ENCODE peak calls at places on chromosomes 12 and 14, in four cellular contexts. R, L, Q and O are unnamed samples.

GRCh38 chr12:82124711-82125110 is 233.5 kb downstream of the CCDC59 start:
- DNase-seq in L (no peak), Q (no peak), R (no peak), O (no peak)

GRCh38 chr14:33768458-33768830 is 182.4 kb downstream of the EGLN3 start:
- DNase-seq in R (no peak), L (no peak), Q (no peak), O (no peak)

GRCh38 chr14:78448483-78449094 is 278.4 kb downstream of the NRXN3 start:
- DNase-seq in L (peak; percentile 53), R (peak; percentile 15), Q (peak; percentile 45), O (peak; percentile 40)

GRCh38 chr12:116276433-116277216 is 868 bp downstream of the MED13L start:
- DNase-seq in R (peak; percentile 71), Q (no peak), L (peak; percentile 71), O (peak; percentile 72)

GRCh38 chr12:58593557-58594304 is 326.6 kb downstream of the LRIG3 start:
- DNase-seq in Q (no peak), L (no peak), R (no peak), O (no peak)

GRCh38 chr12:86234309-86234708 is 21.9 kb downstream of the MGAT4C start:
- DNase-seq in Q (no peak), R (no peak), L (no peak), O (no peak)

GRCh38 chr12:52202361-52203078 is 10.7 kb upstream of the KRT80 start:
- DNase-seq in R (no peak), Q (no peak), L (no peak), O (no peak)

GRCh38 chr12:120106151-120106550 is 10.4 kb downstream of the RAB35 start:
- DNase-seq in Q (no peak), R (no peak), L (no peak), O (no peak)

GRCh38 chr12:27814411-27814810 is 34.4 kb upstream of the MANSC4 start:
- DNase-seq in Q (no peak), L (no peak), R (no peak), O (no peak)

GRCh38 chr14:77053046-77053841 is 24.7 kb upstream of the IRF2BPL start:
- DNase-seq in R (peak; percentile 70), Q (no peak), L (peak; percentile 78), O (no peak)

DNA sequence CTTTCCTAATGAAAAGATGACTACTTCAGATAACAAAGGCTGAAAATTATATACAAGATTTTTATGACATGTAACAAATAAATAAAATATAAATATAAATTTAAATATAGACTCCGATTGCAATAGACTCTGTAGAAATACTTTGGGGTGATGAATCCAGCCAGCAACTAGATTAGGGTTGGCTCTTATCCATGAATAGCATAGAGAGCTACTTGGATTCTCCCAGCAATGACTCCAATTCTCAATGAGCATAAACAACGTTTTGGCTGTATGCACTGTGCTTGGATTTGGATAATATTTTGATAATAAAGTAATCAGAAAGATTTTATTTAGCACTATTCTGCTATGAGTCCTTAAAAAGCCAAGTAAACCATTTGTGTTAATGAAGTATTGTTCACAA is 58.0 kb upstream of the LRFN5 start:
- DNase-seq in R (no peak), L (no peak), Q (no peak), O (no peak)
- TF ChIP-seq CHD4 in R (no peak), L (no peak), Q (no peak), O (no peak)

DNA sequence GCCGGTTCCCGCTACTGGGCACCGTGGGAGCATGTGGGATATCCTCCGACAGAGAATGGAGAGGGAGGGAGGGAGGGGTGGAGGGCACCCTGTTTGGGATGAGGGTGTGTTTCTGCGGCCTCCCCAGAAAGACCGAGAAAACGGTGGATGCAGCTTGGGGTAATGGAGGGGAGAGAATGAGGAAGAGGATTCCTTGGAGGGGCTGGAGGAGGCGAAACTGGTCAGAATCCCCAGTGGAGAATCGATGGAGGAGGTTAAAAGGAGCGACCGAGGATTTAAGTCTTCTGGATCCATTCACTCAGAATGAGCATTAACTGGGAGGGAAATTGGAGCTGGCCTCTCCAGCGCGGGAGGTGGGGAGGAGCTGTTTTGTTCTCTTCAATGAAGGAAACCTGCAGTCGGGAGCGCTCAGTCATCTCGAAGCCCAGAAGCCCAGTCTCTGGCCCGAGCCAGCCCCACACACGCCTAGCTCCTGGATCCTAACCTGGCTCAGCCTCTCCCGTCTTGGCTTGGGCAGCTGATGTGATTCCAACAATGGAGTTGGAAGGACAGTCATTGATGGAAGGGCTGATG is 583 bp downstream of the ARG2 start:
- DNase-seq in Q (no peak), R (no peak), L (peak; percentile 40), O (no peak)
- TF ChIP-seq CHD4 in Q (no peak), R (no peak), L (no peak), O (no peak)

GRCh38 chr12:8088574-8088973 is 6.5 kb downstream of the NECAP1 start:
- DNase-seq in Q (no peak), L (no peak), R (no peak), O (no peak)
- TF ChIP-seq CHD4 in Q (no peak), L (no peak), R (no peak), O (no peak)

GRCh38 chr12:32903763-32904162 is 7.2 kb upstream of the PKP2 start:
- DNase-seq in L (no peak), R (no peak), Q (no peak), O (no peak)

GRCh38 chr12:32902287-32902996 is 5.9 kb upstream of the PKP2 start:
- DNase-seq in Q (no peak), R (no peak), L (no peak), O (no peak)

GRCh38 chr12:32903318-32903717 is 6.7 kb upstream of the PKP2 start:
- DNase-seq in Q (no peak), L (no peak), R (no peak), O (no peak)

GRCh38 chr12:32897688-32898573 is 1.4 kb upstream of the PKP2 start:
- DNase-seq in L (no peak), R (no peak), Q (no peak), O (no peak)

DNA sequence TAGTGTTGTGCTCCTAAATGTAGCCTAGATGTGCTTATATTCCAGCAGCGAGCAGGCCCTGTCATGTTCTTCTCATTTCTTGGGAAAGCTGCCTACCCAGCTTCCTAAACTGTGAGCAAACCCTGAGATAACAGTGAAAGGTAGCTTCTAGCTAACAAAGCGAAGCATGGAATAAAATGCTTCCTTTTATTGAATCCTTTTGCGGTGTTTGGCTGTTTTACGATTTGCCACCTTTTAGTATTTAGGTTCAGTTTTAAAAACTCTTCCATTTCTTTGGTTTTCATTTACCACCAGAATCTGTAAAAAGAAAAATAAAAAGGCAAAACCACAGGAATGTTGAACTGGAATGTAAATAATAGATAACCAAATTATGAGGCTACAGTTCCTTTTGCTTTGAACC is 5.0 kb upstream of the PKP2 start:
- DNase-seq in L (no peak), Q (no peak), R (peak; percentile 53), O (no peak)
- TF ChIP-seq CHD4 in L (no peak), Q (no peak), R (no peak), O (no peak)

GRCh38 chr14:93945070-93945399 is 17.9 kb downstream of the FAM181A start:
- DNase-seq in R (no peak), L (no peak), Q (no peak), O (no peak)

GRCh38 chr14:93943930-93944329 is 16.8 kb downstream of the FAM181A start:
- DNase-seq in L (no peak), Q (no peak), R (no peak), O (no peak)

GRCh38 chr14:93944348-93945069 is 17.4 kb downstream of the FAM181A start:
- DNase-seq in Q (no peak), R (no peak), L (no peak), O (no peak)

GRCh38 chr14:93941293-93941910 is 14.3 kb downstream of the FAM181A start:
- DNase-seq in R (no peak), Q (no peak), L (no peak), O (no peak)

DNA sequence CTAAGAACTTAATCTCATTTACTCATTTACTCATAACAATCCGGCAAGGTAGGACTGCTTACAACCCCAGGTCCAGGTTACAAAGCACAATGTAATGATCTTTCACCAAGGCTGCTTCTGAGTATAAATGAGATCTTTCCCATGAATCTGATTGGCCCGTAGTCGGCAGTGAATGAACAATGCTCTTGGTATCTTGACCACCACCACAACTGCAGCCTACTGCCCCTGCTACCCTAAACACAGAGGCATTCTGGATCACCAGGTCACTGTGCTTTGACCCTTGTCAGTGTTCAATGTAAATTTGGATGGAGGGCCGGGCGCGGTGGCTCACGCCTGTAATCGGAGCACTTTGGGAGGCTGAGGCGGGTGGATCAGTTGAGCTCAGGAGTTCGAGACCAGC is 15.9 kb downstream of the FAM181A start:
- DNase-seq in R (no peak), L (no peak), Q (no peak), O (no peak)
- TF ChIP-seq CHD4 in R (no peak), L (no peak), Q (no peak), O (no peak)

GRCh38 chr14:50387543-50387942 is 9.1 kb downstream of the CDKL1 start:
- DNase-seq in R (no peak), Q (no peak), L (no peak), O (no peak)

GRCh38 chr14:50383618-50384225 is 13.0 kb downstream of the CDKL1 start:
- DNase-seq in L (no peak), Q (no peak), R (no peak), O (no peak)

GRCh38 chr14:50389668-50390441 is 6.8 kb downstream of the CDKL1 start:
- DNase-seq in L (no peak), Q (no peak), R (peak; percentile 59), O (peak; percentile 21)

GRCh38 chr14:50388256-50388931 is 8.3 kb downstream of the CDKL1 start:
- DNase-seq in L (peak; percentile 13), R (no peak), Q (no peak), O (no peak)
- TF ChIP-seq CHD4 in L (no peak), R (no peak), Q (no peak), O (no peak)

GRCh38 chr14:26180221-26180620 is 417.6 kb downstream of the NOVA1 start:
- DNase-seq in Q (no peak), L (no peak), R (no peak), O (no peak)
- TF ChIP-seq CHD4 in Q (no peak), L (no peak), R (no peak), O (no peak)

DNA sequence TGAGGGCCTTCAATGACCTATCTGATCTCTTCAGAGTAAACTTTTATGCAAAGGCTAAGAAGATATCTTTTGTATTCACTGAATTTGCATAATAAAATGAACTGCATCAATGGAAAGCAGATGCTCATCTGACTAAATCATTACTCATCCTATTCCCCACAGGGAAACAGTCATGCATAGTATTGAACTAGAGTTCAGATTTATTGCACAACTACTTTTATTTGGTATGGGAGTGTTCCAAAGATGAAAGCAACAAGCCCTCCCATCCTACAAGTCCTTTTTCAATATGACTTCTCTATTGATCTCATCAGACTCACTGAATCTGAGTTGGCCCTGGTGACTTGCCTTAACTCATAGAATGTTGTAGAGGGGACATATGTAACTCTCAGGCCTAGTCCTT is 159.8 kb downstream of the KITLG start:
- DNase-seq in Q (no peak), R (no peak), L (no peak), O (peak; percentile 3)
- TF ChIP-seq CHD4 in Q (no peak), R (no peak), L (no peak), O (no peak)